ENCODE peak calls at places on chromosomes 11 and 22, in ten cellular contexts. One of them, this sample, is unnamed.

GRCh38 chr11:14538271-14538925 is 18.2 kb upstream of the PSMA1 start:
- DNase-seq in NCI-H526 treated with DMSO at 0.1 percent for 48 hours: no peak
- DNase-seq in left lobe of liver: no peak
- DNase-seq in mesenteric fat pad: no peak
- DNase-seq in stimulated activated CD8-positive, alpha-beta memory T cell treated with anti-CD3 and anti-CD28 coated beads, Interleukin-15, amount 100 ng/mL, for 1 hour: no peak
- DNase-seq in mucosa of descending colon: no peak
- DNase-seq in GM19239: no peak
- DNase-seq in effector memory CD4-positive, alpha-beta T cell: no peak
- DNase-seq in C1 segment of cervical spinal cord: no peak
- DNase-seq in NCI-H1092 treated with DMSO at 0.1 percent for 48 hours: no peak
- DNase-seq in this sample: no peak

GRCh38 chr22:39311592-39312400 is 7.6 kb downstream of the RPL3 start:
- DNase-seq in NCI-H526 treated with DMSO at 0.1 percent for 48 hours: no peak
- DNase-seq in left lobe of liver: peak; percentile 51
- DNase-seq in mesenteric fat pad: no peak
- DNase-seq in stimulated activated CD8-positive, alpha-beta memory T cell treated with anti-CD3 and anti-CD28 coated beads, Interleukin-15, amount 100 ng/mL, for 1 hour: no peak
- DNase-seq in mucosa of descending colon: peak; percentile 50
- DNase-seq in GM19239: no peak
- DNase-seq in effector memory CD4-positive, alpha-beta T cell: no peak
- DNase-seq in C1 segment of cervical spinal cord: no peak
- DNase-seq in NCI-H1092 treated with DMSO at 0.1 percent for 48 hours: no peak
- DNase-seq in this sample: no peak

GRCh38 chr11:66050581-66051231 is 1.5 kb upstream of the SF3B2 start:
- DNase-seq in NCI-H526 treated with DMSO at 0.1 percent for 48 hours: no peak
- DNase-seq in left lobe of liver: no peak
- DNase-seq in mesenteric fat pad: no peak
- DNase-seq in stimulated activated CD8-positive, alpha-beta memory T cell treated with anti-CD3 and anti-CD28 coated beads, Interleukin-15, amount 100 ng/mL, for 1 hour: no peak
- DNase-seq in mucosa of descending colon: no peak
- DNase-seq in GM19239: no peak
- DNase-seq in effector memory CD4-positive, alpha-beta T cell: no peak
- DNase-seq in C1 segment of cervical spinal cord: no peak
- DNase-seq in NCI-H1092 treated with DMSO at 0.1 percent for 48 hours: peak; percentile 29
- DNase-seq in this sample: no peak

GRCh38 chr11:6576471-6577373 is 26.7 kb downstream of the RRP8 start:
- DNase-seq in NCI-H526 treated with DMSO at 0.1 percent for 48 hours: no peak
- DNase-seq in left lobe of liver: no peak
- DNase-seq in mesenteric fat pad: no peak
- DNase-seq in stimulated activated CD8-positive, alpha-beta memory T cell treated with anti-CD3 and anti-CD28 coated beads, Interleukin-15, amount 100 ng/mL, for 1 hour: no peak
- DNase-seq in mucosa of descending colon: no peak
- DNase-seq in GM19239: no peak
- DNase-seq in effector memory CD4-positive, alpha-beta T cell: no peak
- DNase-seq in C1 segment of cervical spinal cord: peak; percentile 78
- DNase-seq in NCI-H1092 treated with DMSO at 0.1 percent for 48 hours: peak; percentile 81
- DNase-seq in this sample: peak; percentile 44

GRCh38 chr11:27041141-27041869 is 690 bp downstream of the BBOX1 start:
- DNase-seq in NCI-H526 treated with DMSO at 0.1 percent for 48 hours: peak; percentile 19
- DNase-seq in left lobe of liver: no peak
- DNase-seq in mesenteric fat pad: no peak
- DNase-seq in stimulated activated CD8-positive, alpha-beta memory T cell treated with anti-CD3 and anti-CD28 coated beads, Interleukin-15, amount 100 ng/mL, for 1 hour: no peak
- DNase-seq in mucosa of descending colon: no peak
- DNase-seq in GM19239: no peak
- DNase-seq in effector memory CD4-positive, alpha-beta T cell: no peak
- DNase-seq in C1 segment of cervical spinal cord: peak; percentile 40
- DNase-seq in NCI-H1092 treated with DMSO at 0.1 percent for 48 hours: no peak
- DNase-seq in this sample: no peak

GRCh38 chr22:27557554-27558060 is 243.9 kb downstream of the MN1 start:
- DNase-seq in NCI-H526 treated with DMSO at 0.1 percent for 48 hours: no peak
- DNase-seq in left lobe of liver: no peak
- DNase-seq in mesenteric fat pad: no peak
- DNase-seq in stimulated activated CD8-positive, alpha-beta memory T cell treated with anti-CD3 and anti-CD28 coated beads, Interleukin-15, amount 100 ng/mL, for 1 hour: no peak
- DNase-seq in mucosa of descending colon: no peak
- DNase-seq in GM19239: no peak
- DNase-seq in effector memory CD4-positive, alpha-beta T cell: no peak
- DNase-seq in C1 segment of cervical spinal cord: no peak
- DNase-seq in NCI-H1092 treated with DMSO at 0.1 percent for 48 hours: no peak
- DNase-seq in this sample: no peak

GRCh38 chr22:47012589-47013365 is 250.3 kb downstream of the TBC1D22A start:
- DNase-seq in NCI-H526 treated with DMSO at 0.1 percent for 48 hours: no peak
- DNase-seq in left lobe of liver: no peak
- DNase-seq in mesenteric fat pad: peak; percentile 67
- DNase-seq in stimulated activated CD8-positive, alpha-beta memory T cell treated with anti-CD3 and anti-CD28 coated beads, Interleukin-15, amount 100 ng/mL, for 1 hour: no peak
- DNase-seq in mucosa of descending colon: no peak
- DNase-seq in GM19239: no peak
- DNase-seq in effector memory CD4-positive, alpha-beta T cell: no peak
- DNase-seq in C1 segment of cervical spinal cord: no peak
- DNase-seq in NCI-H1092 treated with DMSO at 0.1 percent for 48 hours: no peak
- DNase-seq in this sample: no peak

GRCh38 chr11:104782377-104782754 is 115.9 kb downstream of the CASP12 start:
- DNase-seq in NCI-H526 treated with DMSO at 0.1 percent for 48 hours: no peak
- DNase-seq in left lobe of liver: no peak
- DNase-seq in mesenteric fat pad: no peak
- DNase-seq in stimulated activated CD8-positive, alpha-beta memory T cell treated with anti-CD3 and anti-CD28 coated beads, Interleukin-15, amount 100 ng/mL, for 1 hour: no peak
- DNase-seq in mucosa of descending colon: no peak
- DNase-seq in GM19239: no peak
- DNase-seq in effector memory CD4-positive, alpha-beta T cell: no peak
- DNase-seq in C1 segment of cervical spinal cord: no peak
- DNase-seq in NCI-H1092 treated with DMSO at 0.1 percent for 48 hours: no peak
- DNase-seq in this sample: no peak

GRCh38 chr11:30488304-30488998 is 97.7 kb downstream of the MPPED2 start:
- DNase-seq in NCI-H526 treated with DMSO at 0.1 percent for 48 hours: peak; percentile 96
- DNase-seq in left lobe of liver: peak; percentile 68
- DNase-seq in mesenteric fat pad: no peak
- DNase-seq in stimulated activated CD8-positive, alpha-beta memory T cell treated with anti-CD3 and anti-CD28 coated beads, Interleukin-15, amount 100 ng/mL, for 1 hour: no peak
- DNase-seq in mucosa of descending colon: no peak
- DNase-seq in GM19239: no peak
- DNase-seq in effector memory CD4-positive, alpha-beta T cell: no peak
- DNase-seq in C1 segment of cervical spinal cord: no peak
- DNase-seq in NCI-H1092 treated with DMSO at 0.1 percent for 48 hours: peak; percentile 92
- DNase-seq in this sample: no peak

GRCh38 chr11:2770556-2771301 is 70.9 kb upstream of the KCNQ1OT1 start:
- DNase-seq in NCI-H526 treated with DMSO at 0.1 percent for 48 hours: no peak
- DNase-seq in left lobe of liver: peak; percentile 33
- DNase-seq in mesenteric fat pad: peak; percentile 86
- DNase-seq in stimulated activated CD8-positive, alpha-beta memory T cell treated with anti-CD3 and anti-CD28 coated beads, Interleukin-15, amount 100 ng/mL, for 1 hour: no peak
- DNase-seq in mucosa of descending colon: peak; percentile 34
- DNase-seq in GM19239: no peak
- DNase-seq in effector memory CD4-positive, alpha-beta T cell: no peak
- DNase-seq in C1 segment of cervical spinal cord: no peak
- DNase-seq in NCI-H1092 treated with DMSO at 0.1 percent for 48 hours: no peak
- DNase-seq in this sample: peak; percentile 83

GRCh38 chr11:15027011-15027410 is 46.4 kb upstream of the CALCB start:
- DNase-seq in NCI-H526 treated with DMSO at 0.1 percent for 48 hours: no peak
- DNase-seq in left lobe of liver: no peak
- DNase-seq in mesenteric fat pad: no peak
- DNase-seq in stimulated activated CD8-positive, alpha-beta memory T cell treated with anti-CD3 and anti-CD28 coated beads, Interleukin-15, amount 100 ng/mL, for 1 hour: no peak
- DNase-seq in mucosa of descending colon: no peak
- DNase-seq in GM19239: no peak
- DNase-seq in effector memory CD4-positive, alpha-beta T cell: no peak
- DNase-seq in C1 segment of cervical spinal cord: no peak
- DNase-seq in NCI-H1092 treated with DMSO at 0.1 percent for 48 hours: no peak
- DNase-seq in this sample: no peak

GRCh38 chr11:75280227-75280671 is 39.7 kb downstream of the TPBGL start:
- DNase-seq in NCI-H526 treated with DMSO at 0.1 percent for 48 hours: peak; percentile 35
- DNase-seq in left lobe of liver: peak; percentile 76
- DNase-seq in mesenteric fat pad: no peak
- DNase-seq in stimulated activated CD8-positive, alpha-beta memory T cell treated with anti-CD3 and anti-CD28 coated beads, Interleukin-15, amount 100 ng/mL, for 1 hour: peak; percentile 59
- DNase-seq in mucosa of descending colon: peak; percentile 76
- DNase-seq in GM19239: peak; percentile 92
- DNase-seq in effector memory CD4-positive, alpha-beta T cell: peak; percentile 56
- DNase-seq in C1 segment of cervical spinal cord: peak; percentile 55
- DNase-seq in NCI-H1092 treated with DMSO at 0.1 percent for 48 hours: peak; percentile 74
- DNase-seq in this sample: peak; percentile 90

GRCh38 chr11:34732831-34733230 is 111.9 kb downstream of the EHF start:
- DNase-seq in NCI-H526 treated with DMSO at 0.1 percent for 48 hours: no peak
- DNase-seq in left lobe of liver: no peak
- DNase-seq in mesenteric fat pad: no peak
- DNase-seq in stimulated activated CD8-positive, alpha-beta memory T cell treated with anti-CD3 and anti-CD28 coated beads, Interleukin-15, amount 100 ng/mL, for 1 hour: no peak
- DNase-seq in mucosa of descending colon: no peak
- DNase-seq in GM19239: no peak
- DNase-seq in effector memory CD4-positive, alpha-beta T cell: no peak
- DNase-seq in C1 segment of cervical spinal cord: no peak
- DNase-seq in NCI-H1092 treated with DMSO at 0.1 percent for 48 hours: peak; percentile 67
- DNase-seq in this sample: no peak

GRCh38 chr11:103530257-103530656 is 421.0 kb downstream of the DYNC2H1 start:
- DNase-seq in NCI-H526 treated with DMSO at 0.1 percent for 48 hours: no peak
- DNase-seq in left lobe of liver: no peak
- DNase-seq in mesenteric fat pad: no peak
- DNase-seq in stimulated activated CD8-positive, alpha-beta memory T cell treated with anti-CD3 and anti-CD28 coated beads, Interleukin-15, amount 100 ng/mL, for 1 hour: no peak
- DNase-seq in mucosa of descending colon: no peak
- DNase-seq in GM19239: no peak
- DNase-seq in effector memory CD4-positive, alpha-beta T cell: no peak
- DNase-seq in C1 segment of cervical spinal cord: no peak
- DNase-seq in NCI-H1092 treated with DMSO at 0.1 percent for 48 hours: no peak
- DNase-seq in this sample: no peak

GRCh38 chr11:94925422-94926270 is 47.7 kb downstream of the CWC15 start:
- DNase-seq in NCI-H526 treated with DMSO at 0.1 percent for 48 hours: no peak
- DNase-seq in left lobe of liver: no peak
- DNase-seq in mesenteric fat pad: no peak
- DNase-seq in stimulated activated CD8-positive, alpha-beta memory T cell treated with anti-CD3 and anti-CD28 coated beads, Interleukin-15, amount 100 ng/mL, for 1 hour: no peak
- DNase-seq in mucosa of descending colon: no peak
- DNase-seq in GM19239: no peak
- DNase-seq in effector memory CD4-positive, alpha-beta T cell: no peak
- DNase-seq in C1 segment of cervical spinal cord: no peak
- DNase-seq in NCI-H1092 treated with DMSO at 0.1 percent for 48 hours: no peak
- DNase-seq in this sample: no peak

GRCh38 chr22:34567367-34567766 is 498.6 kb upstream of the ISX start:
- DNase-seq in NCI-H526 treated with DMSO at 0.1 percent for 48 hours: no peak
- DNase-seq in left lobe of liver: no peak
- DNase-seq in mesenteric fat pad: no peak
- DNase-seq in stimulated activated CD8-positive, alpha-beta memory T cell treated with anti-CD3 and anti-CD28 coated beads, Interleukin-15, amount 100 ng/mL, for 1 hour: no peak
- DNase-seq in mucosa of descending colon: no peak
- DNase-seq in GM19239: no peak
- DNase-seq in effector memory CD4-positive, alpha-beta T cell: no peak
- DNase-seq in C1 segment of cervical spinal cord: no peak
- DNase-seq in NCI-H1092 treated with DMSO at 0.1 percent for 48 hours: no peak
- DNase-seq in this sample: no peak

GRCh38 chr11:110362916-110363574 is 66.6 kb upstream of the RDX start:
- DNase-seq in NCI-H526 treated with DMSO at 0.1 percent for 48 hours: peak; percentile 62
- DNase-seq in left lobe of liver: peak; percentile 81
- DNase-seq in mesenteric fat pad: no peak
- DNase-seq in stimulated activated CD8-positive, alpha-beta memory T cell treated with anti-CD3 and anti-CD28 coated beads, Interleukin-15, amount 100 ng/mL, for 1 hour: no peak
- DNase-seq in mucosa of descending colon: no peak
- DNase-seq in GM19239: no peak
- DNase-seq in effector memory CD4-positive, alpha-beta T cell: no peak
- DNase-seq in C1 segment of cervical spinal cord: no peak
- DNase-seq in NCI-H1092 treated with DMSO at 0.1 percent for 48 hours: peak; percentile 70
- DNase-seq in this sample: no peak

GRCh38 chr11:35464308-35464707 is 45.0 kb upstream of the SLC1A2 start:
- DNase-seq in NCI-H526 treated with DMSO at 0.1 percent for 48 hours: no peak
- DNase-seq in left lobe of liver: no peak
- DNase-seq in mesenteric fat pad: no peak
- DNase-seq in stimulated activated CD8-positive, alpha-beta memory T cell treated with anti-CD3 and anti-CD28 coated beads, Interleukin-15, amount 100 ng/mL, for 1 hour: no peak
- DNase-seq in mucosa of descending colon: no peak
- DNase-seq in GM19239: no peak
- DNase-seq in effector memory CD4-positive, alpha-beta T cell: no peak
- DNase-seq in C1 segment of cervical spinal cord: no peak
- DNase-seq in NCI-H1092 treated with DMSO at 0.1 percent for 48 hours: peak; percentile 39
- DNase-seq in this sample: no peak

GRCh38 chr11:128226106-128226716 is 361.1 kb downstream of the ETS1 start:
- DNase-seq in NCI-H526 treated with DMSO at 0.1 percent for 48 hours: no peak
- DNase-seq in left lobe of liver: no peak
- DNase-seq in mesenteric fat pad: no peak
- DNase-seq in stimulated activated CD8-positive, alpha-beta memory T cell treated with anti-CD3 and anti-CD28 coated beads, Interleukin-15, amount 100 ng/mL, for 1 hour: no peak
- DNase-seq in mucosa of descending colon: no peak
- DNase-seq in GM19239: no peak
- DNase-seq in effector memory CD4-positive, alpha-beta T cell: no peak
- DNase-seq in C1 segment of cervical spinal cord: no peak
- DNase-seq in NCI-H1092 treated with DMSO at 0.1 percent for 48 hours: no peak
- DNase-seq in this sample: no peak

GRCh38 chr11:123235117-123235686 is 40.2 kb upstream of the CLMP start:
- DNase-seq in NCI-H526 treated with DMSO at 0.1 percent for 48 hours: no peak
- DNase-seq in left lobe of liver: no peak
- DNase-seq in mesenteric fat pad: no peak
- DNase-seq in stimulated activated CD8-positive, alpha-beta memory T cell treated with anti-CD3 and anti-CD28 coated beads, Interleukin-15, amount 100 ng/mL, for 1 hour: peak; percentile 8
- DNase-seq in mucosa of descending colon: no peak
- DNase-seq in GM19239: no peak
- DNase-seq in effector memory CD4-positive, alpha-beta T cell: peak; percentile 5
- DNase-seq in C1 segment of cervical spinal cord: no peak
- DNase-seq in NCI-H1092 treated with DMSO at 0.1 percent for 48 hours: no peak
- DNase-seq in this sample: no peak

GRCh38 chr22:32334640-32335365 is 22.9 kb upstream of the RFPL3 start:
- DNase-seq in NCI-H526 treated with DMSO at 0.1 percent for 48 hours: no peak
- DNase-seq in left lobe of liver: peak; percentile 26
- DNase-seq in mesenteric fat pad: peak; percentile 81
- DNase-seq in stimulated activated CD8-positive, alpha-beta memory T cell treated with anti-CD3 and anti-CD28 coated beads, Interleukin-15, amount 100 ng/mL, for 1 hour: no peak
- DNase-seq in mucosa of descending colon: no peak
- DNase-seq in GM19239: no peak
- DNase-seq in effector memory CD4-positive, alpha-beta T cell: no peak
- DNase-seq in C1 segment of cervical spinal cord: no peak
- DNase-seq in NCI-H1092 treated with DMSO at 0.1 percent for 48 hours: no peak
- DNase-seq in this sample: peak; percentile 60

GRCh38 chr11:27861706-27862430 is 161.6 kb upstream of the BDNF start:
- DNase-seq in NCI-H526 treated with DMSO at 0.1 percent for 48 hours: no peak
- DNase-seq in left lobe of liver: no peak
- DNase-seq in mesenteric fat pad: no peak
- DNase-seq in stimulated activated CD8-positive, alpha-beta memory T cell treated with anti-CD3 and anti-CD28 coated beads, Interleukin-15, amount 100 ng/mL, for 1 hour: no peak
- DNase-seq in mucosa of descending colon: no peak
- DNase-seq in GM19239: no peak
- DNase-seq in effector memory CD4-positive, alpha-beta T cell: no peak
- DNase-seq in C1 segment of cervical spinal cord: no peak
- DNase-seq in NCI-H1092 treated with DMSO at 0.1 percent for 48 hours: no peak
- DNase-seq in this sample: no peak

GRCh38 chr11:73185680-73186293 is 32.3 kb upstream of the P2RY2 start:
- DNase-seq in NCI-H526 treated with DMSO at 0.1 percent for 48 hours: no peak
- DNase-seq in left lobe of liver: no peak
- DNase-seq in mesenteric fat pad: peak; percentile 85
- DNase-seq in stimulated activated CD8-positive, alpha-beta memory T cell treated with anti-CD3 and anti-CD28 coated beads, Interleukin-15, amount 100 ng/mL, for 1 hour: no peak
- DNase-seq in mucosa of descending colon: no peak
- DNase-seq in GM19239: no peak
- DNase-seq in effector memory CD4-positive, alpha-beta T cell: no peak
- DNase-seq in C1 segment of cervical spinal cord: no peak
- DNase-seq in NCI-H1092 treated with DMSO at 0.1 percent for 48 hours: no peak
- DNase-seq in this sample: no peak

GRCh38 chr11:120105576-120105975 is 32.3 kb downstream of the TRIM29 start:
- DNase-seq in NCI-H526 treated with DMSO at 0.1 percent for 48 hours: no peak
- DNase-seq in left lobe of liver: no peak
- DNase-seq in mesenteric fat pad: no peak
- DNase-seq in stimulated activated CD8-positive, alpha-beta memory T cell treated with anti-CD3 and anti-CD28 coated beads, Interleukin-15, amount 100 ng/mL, for 1 hour: no peak
- DNase-seq in mucosa of descending colon: no peak
- DNase-seq in GM19239: no peak
- DNase-seq in effector memory CD4-positive, alpha-beta T cell: no peak
- DNase-seq in C1 segment of cervical spinal cord: no peak
- DNase-seq in NCI-H1092 treated with DMSO at 0.1 percent for 48 hours: no peak
- DNase-seq in this sample: no peak

GRCh38 chr11:11468919-11469318 is 115.9 kb upstream of the CSNK2A3 start:
- DNase-seq in NCI-H526 treated with DMSO at 0.1 percent for 48 hours: no peak
- DNase-seq in left lobe of liver: no peak
- DNase-seq in mesenteric fat pad: no peak
- DNase-seq in stimulated activated CD8-positive, alpha-beta memory T cell treated with anti-CD3 and anti-CD28 coated beads, Interleukin-15, amount 100 ng/mL, for 1 hour: no peak
- DNase-seq in mucosa of descending colon: no peak
- DNase-seq in GM19239: no peak
- DNase-seq in effector memory CD4-positive, alpha-beta T cell: no peak
- DNase-seq in C1 segment of cervical spinal cord: no peak
- DNase-seq in NCI-H1092 treated with DMSO at 0.1 percent for 48 hours: no peak
- DNase-seq in this sample: no peak

GRCh38 chr11:34053161-34053686 is 1.7 kb downstream of the CAPRIN1 start:
- DNase-seq in NCI-H526 treated with DMSO at 0.1 percent for 48 hours: peak; percentile 76
- DNase-seq in left lobe of liver: peak; percentile 71
- DNase-seq in mesenteric fat pad: no peak
- DNase-seq in stimulated activated CD8-positive, alpha-beta memory T cell treated with anti-CD3 and anti-CD28 coated beads, Interleukin-15, amount 100 ng/mL, for 1 hour: peak; percentile 50
- DNase-seq in mucosa of descending colon: peak; percentile 88
- DNase-seq in GM19239: peak; percentile 48
- DNase-seq in effector memory CD4-positive, alpha-beta T cell: peak; percentile 71
- DNase-seq in C1 segment of cervical spinal cord: peak; percentile 19
- DNase-seq in NCI-H1092 treated with DMSO at 0.1 percent for 48 hours: peak; percentile 61
- DNase-seq in this sample: no peak